ENCODE peak calls at places on chromosomes 3 and 15, in five cellular contexts. A, Q, O, Y and X are unnamed samples.
A peak's percentile ranks its signal among the peaks of the same experiment; 100 is the strongest.

GRCh38 chr3:106877632-106878031 is 499.6 kb upstream of the CCDC54 start:
- DNase-seq in A (no peak), O (no peak), Y (no peak), Q (no peak), X (no peak)

GRCh38 chr3:68220832-68221231 is 566.4 kb upstream of the SUCLG2 start:
- DNase-seq in A (no peak), O (no peak), Y (no peak), Q (no peak), X (no peak)

GRCh38 chr3:9349321-9350117 is 13.3 kb upstream of the THUMPD3 start:
- DNase-seq in A (no peak), Y (no peak), O (no peak), Q (peak; percentile 92), X (peak; percentile 88)

GRCh38 chr15:39310633-39311032 is 270.2 kb upstream of the THBS1 start:
- DNase-seq in Y (no peak), A (no peak), O (no peak), Q (peak; percentile 35), X (peak; percentile 32)

GRCh38 chr15:74038707-74039655 is 43.4 kb downstream of the GOLGA6A start:
- DNase-seq in Q (peak; percentile 77), O (no peak), A (no peak), Y (no peak), X (peak; percentile 46)

GRCh38 chr15:69666921-69667811 is 214.5 kb downstream of the RPLP1 start:
- DNase-seq in Q (no peak), Y (peak; percentile 40), A (peak; percentile 67), O (no peak), X (no peak)

GRCh38 chr15:62914461-62915079 is 128.0 kb upstream of the TPM1 start:
- DNase-seq in A (no peak), Y (no peak), Q (no peak), O (no peak), X (no peak)

GRCh38 chr3:13013151-13013561 is 60.1 kb downstream of the IQSEC1 start:
- DNase-seq in O (no peak), A (no peak), Y (no peak), Q (no peak), X (no peak)

GRCh38 chr15:38389924-38390542 is 63.9 kb upstream of the FAM98B start:
- DNase-seq in Q (peak; percentile 58), A (peak; percentile 60), O (peak; percentile 63), Y (peak; percentile 77), X (peak; percentile 38)

GRCh38 chr3:170499562-170500156 is 81.0 kb downstream of the CLDN11 start:
- DNase-seq in O (peak; percentile 32), Y (peak; percentile 25), Q (peak; percentile 57), A (no peak), X (peak; percentile 89)

GRCh38 chr3:73727854-73728253 is 103.1 kb upstream of the PDZRN3 start:
- DNase-seq in Q (no peak), A (no peak), O (no peak), Y (no peak), X (no peak)

GRCh38 chr3:132641837-132642538 is 17.6 kb downstream of the ACAD11 start:
- DNase-seq in O (peak; percentile 48), Q (peak; percentile 67), A (no peak), Y (no peak), X (peak; percentile 62)

GRCh38 chr15:36429707-36430106 is 149.7 kb upstream of the CDIN1 start:
- DNase-seq in Q (no peak), Y (no peak), A (no peak), O (no peak), X (no peak)

GRCh38 chr3:17605032-17605431 is 137.4 kb downstream of the TBC1D5 start:
- DNase-seq in O (no peak), A (no peak), Q (peak; percentile 90), Y (no peak), X (peak; percentile 75)

GRCh38 chr3:171011109-171011508 is 15.4 kb downstream of the SLC2A2 start:
- DNase-seq in O (no peak), Q (no peak), Y (no peak), A (no peak), X (no peak)

GRCh38 chr3:38020342-38020726 is 9.1 kb downstream of the PLCD1 start:
- DNase-seq in Q (no peak), O (no peak), A (no peak), Y (no peak), X (no peak)

GRCh38 chr15:94972314-94972713 is 741.0 kb downstream of the MCTP2 start:
- DNase-seq in Y (no peak), A (no peak), O (no peak), Q (no peak), X (peak; percentile 8)

GRCh38 chr15:68819451-68820204 is 1.1 kb downstream of the ANP32A start:
- DNase-seq in A (peak; percentile 47), Y (peak; percentile 44), O (peak; percentile 70), Q (peak; percentile 47), X (peak; percentile 63)

GRCh38 chr15:42057744-42058646 is 36.4 kb downstream of the PLA2G4D start:
- DNase-seq in Q (no peak), O (no peak), Y (no peak), A (peak; percentile 12), X (no peak)

GRCh38 chr3:59101091-59101738 is 51.4 kb upstream of the CFAP20DC start:
- DNase-seq in O (no peak), Y (no peak), A (no peak), Q (no peak), X (peak; percentile 7)

GRCh38 chr15:101501703-101502373 is 12.3 kb upstream of the PCSK6 start:
- DNase-seq in O (peak; percentile 52), Y (no peak), Q (no peak), A (peak; percentile 16), X (peak; percentile 22)

GRCh38 chr3:180918542-180918941 is 6.1 kb downstream of the FXR1 start:
- DNase-seq in A (no peak), Q (no peak), O (no peak), Y (no peak), X (no peak)

GRCh38 chr15:53171571-53171970 is 381.4 kb upstream of the ONECUT1 start:
- DNase-seq in O (no peak), Q (no peak), A (no peak), Y (no peak), X (no peak)

GRCh38 chr3:157532529-157533297 is 29.5 kb upstream of the VEPH1 start:
- DNase-seq in Y (no peak), O (peak; percentile 82), A (no peak), Q (peak; percentile 92), X (peak; percentile 93)

GRCh38 chr3:134749174-134749573 is 45.9 kb upstream of the EPHB1 start:
- DNase-seq in Q (no peak), A (no peak), O (no peak), Y (no peak), X (no peak)
- TF ChIP-seq CTCF in Q (no peak), A (no peak), O (no peak), Y (no peak), X (no peak)

DNA sequence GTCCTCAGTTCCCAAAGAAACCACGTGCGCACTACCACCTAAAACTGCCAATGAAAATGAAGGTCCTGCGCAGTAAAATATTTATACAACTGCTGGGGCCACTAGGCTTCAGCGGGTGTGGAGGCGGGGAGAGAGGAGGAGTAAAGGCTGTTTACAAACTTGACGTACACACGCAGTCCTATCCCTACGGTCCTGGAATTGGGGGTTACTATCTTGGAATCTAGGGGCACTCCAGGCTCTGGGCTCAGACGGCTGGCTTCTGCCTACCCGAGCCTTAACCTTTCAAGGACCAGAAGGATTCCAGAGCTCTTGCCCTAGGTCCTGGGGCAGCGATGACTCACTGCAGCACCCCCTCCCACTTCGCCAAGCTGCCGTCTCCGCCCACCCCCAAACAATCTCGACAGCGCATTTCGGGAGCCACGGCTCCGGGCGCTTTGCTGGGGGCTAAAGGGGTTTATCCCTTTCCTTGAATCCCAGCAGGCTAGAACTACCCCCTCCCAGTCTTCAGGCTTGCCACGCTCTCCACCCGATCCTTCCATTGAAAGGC is 3.0 kb downstream of the ADAMTS9 start:
- DNase-seq in O (peak; percentile 52), A (no peak), Q (peak; percentile 46), Y (peak; percentile 34), X (peak; percentile 48)
- H3K4me3 ChIP-seq in O (peak overlapping the region; percentile 64), A (peak overlapping the region; percentile 68), Q (peak overlapping the region; percentile 64), Y (peak overlapping the region; percentile 40), X (peak overlapping the region; percentile 83)

DNA sequence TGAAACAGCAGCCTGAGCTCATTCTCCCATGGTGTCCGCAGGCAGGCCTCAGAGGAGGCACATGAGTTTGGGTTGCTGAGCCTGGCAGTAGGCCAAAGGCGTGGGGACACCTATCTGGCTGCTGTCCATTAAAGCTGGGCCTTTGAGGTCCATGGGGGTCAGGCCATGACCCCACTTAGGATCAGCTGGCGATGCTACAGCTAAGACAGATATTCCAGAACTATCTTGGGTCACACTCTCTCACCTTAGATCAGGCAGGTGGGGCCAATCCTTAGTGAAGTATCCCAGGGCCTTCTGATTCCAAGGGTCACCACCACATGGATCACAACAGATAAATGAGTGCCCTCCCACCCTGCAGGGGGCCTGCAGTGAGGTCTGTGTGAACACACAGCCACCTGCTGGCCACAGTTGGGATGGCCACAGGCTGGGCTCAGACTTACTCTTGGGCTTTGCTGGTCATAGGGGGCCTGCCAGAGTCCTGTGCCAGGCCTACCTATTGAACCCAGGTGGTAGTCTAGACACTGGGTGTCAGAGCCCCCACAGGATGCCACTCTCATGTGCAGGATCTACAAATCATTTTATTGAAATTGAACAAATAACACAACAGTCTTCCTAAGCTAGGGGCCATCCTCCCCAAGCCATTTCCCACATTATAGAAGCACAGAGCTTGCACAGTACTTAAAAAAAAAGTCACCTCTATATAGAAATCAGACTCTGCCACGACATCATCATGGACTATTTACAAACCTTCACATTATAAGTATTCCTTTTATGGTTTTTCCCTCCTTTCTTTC is 2.0 kb upstream of the HYAL2 start:
- DNase-seq in Q (peak; percentile 61), Y (peak; percentile 65), A (peak; percentile 68), O (peak; percentile 74), X (peak; percentile 55)
- TF ChIP-seq CTCF in Q (peak; percentile 91), Y (peak; percentile 77), A (peak; percentile 83), O (peak; percentile 88), X (peak; percentile 82)

DNA sequence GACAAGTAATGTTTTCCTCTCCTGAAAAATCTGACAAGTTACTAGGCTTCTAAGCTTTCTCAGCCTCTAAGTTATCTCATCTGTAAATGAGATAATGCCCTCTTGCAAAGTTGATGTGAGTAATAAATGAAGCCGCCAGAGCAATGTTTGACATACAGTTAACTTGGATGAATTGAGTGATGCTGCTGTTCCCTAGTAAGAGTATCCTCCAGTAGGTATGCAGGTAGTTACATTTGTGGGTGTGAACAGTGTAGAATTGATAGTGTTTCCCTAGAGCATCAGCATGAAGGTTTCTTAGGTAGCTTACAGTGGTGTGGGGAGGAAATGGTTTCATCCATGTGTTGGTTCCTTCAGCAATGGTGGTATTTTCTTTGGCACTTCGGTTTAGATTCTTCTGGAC is 3.4 kb downstream of the ATP2C1 start:
- DNase-seq in O (no peak), Q (no peak), A (no peak), Y (no peak), X (no peak)
- H3K4me3 ChIP-seq in O (no peak overlapping the region), Q (no peak overlapping the region), A (no peak overlapping the region), Y (no peak overlapping the region), X (no peak overlapping the region)